ENCODE peak calls at places on chromosome 16, in five cellular contexts. C is A549; M is heart left ventricle; A is hepatocyte; X is Jurkat, Clone E6-1. N is an unnamed sample.

GRCh38 chr16:31200821-31201510 is 1.6 kb downstream of the PYCARD start:
- DNase-seq in A (no peak), M (no peak), C (peak), X (peak), N (no peak)

GRCh38 chr16:2520784-2521577 is 810 bp downstream of the AMDHD2 start:
- DNase-seq in X (no peak), M (no peak), C (no peak), A (peak), N (no peak)

GRCh38 chr16:9800180-9800738 is 382.0 kb downstream of the GRIN2A start:
- DNase-seq in X (no peak), A (no peak), C (no peak), M (no peak), N (no peak)

GRCh38 chr16:69130461-69130860 is 1.9 kb downstream of the CHTF8 start:
- DNase-seq in X (no peak), A (no peak), C (no peak), M (no peak), N (no peak)

GRCh38 chr16:10780628-10781027 is 37.0 kb downstream of the NUBP1 start:
- DNase-seq in M (no peak), X (no peak), C (no peak), A (no peak), N (no peak)

GRCh38 chr16:30186782-30187555 is 3.6 kb downstream of the CORO1A start:
- DNase-seq in A (peak), C (peak), M (peak), X (peak), N (peak)

GRCh38 chr16:55661842-55662479 is 6.2 kb downstream of the SLC6A2 start:
- DNase-seq in M (no peak), X (no peak), C (no peak), A (no peak), N (peak)

GRCh38 chr16:53504665-53505064 is 1.7 kb upstream of the AKTIP start:
- DNase-seq in A (no peak), C (no peak), M (no peak), X (no peak), N (no peak)

GRCh38 chr16:51155199-51155607 is 4.1 kb upstream of the SALL1 start:
- DNase-seq in M (no peak), C (no peak), X (no peak), A (no peak), N (no peak)

GRCh38 chr16:78890496-78890895 is 710.0 kb downstream of the MAF start:
- DNase-seq in X (no peak), C (no peak), A (no peak), M (no peak), N (no peak)

GRCh38 chr16:88479795-88480760 is 27.0 kb downstream of the ZFPM1 start:
- DNase-seq in X (peak), C (no peak), A (no peak), M (no peak), N (no peak)

GRCh38 chr16:81486555-81487061 is 42.0 kb downstream of the CMIP start:
- DNase-seq in C (no peak), A (no peak), X (no peak), M (peak), N (no peak)

GRCh38 chr16:10983175-10983558 is 38.8 kb downstream of the CLEC16A start:
- DNase-seq in M (no peak), C (no peak), A (no peak), X (no peak), N (no peak)

GRCh38 chr16:82582971-82583370 is 43.8 kb upstream of the CDH13 start:
- DNase-seq in M (no peak), A (no peak), C (no peak), X (no peak), N (no peak)

GRCh38 chr16:48197294-48197693 is 41.5 kb upstream of the ABCC12 start:
- DNase-seq in X (no peak), A (no peak), M (no peak), C (no peak), N (no peak)

GRCh38 chr16:57562066-57562465 is 19.6 kb downstream of the ADGRG5 start:
- DNase-seq in M (no peak), C (no peak), X (no peak), A (no peak), N (no peak)

GRCh38 chr16:56269276-56269675 is 78.0 kb downstream of the GNAO1 start:
- DNase-seq in X (no peak), C (no peak), A (no peak), M (no peak), N (peak)

GRCh38 chr16:82156761-82157654 is 13.0 kb downstream of the MPHOSPH6 start:
- DNase-seq in C (no peak), X (no peak), M (no peak), A (peak), N (no peak)

GRCh38 chr16:1152123-1152638 is 725 bp upstream of the CACNA1H start:
- DNase-seq in M (no peak), C (no peak), A (peak), X (no peak), N (peak)

GRCh38 chr16:2036200-2036966 is 9.7 kb downstream of the NHERF2 start:
- DNase-seq in C (no peak), X (no peak), M (no peak), A (no peak), N (no peak)

GRCh38 chr16:29729116-29729521 is 16.7 kb downstream of the C16orf54 start:
- DNase-seq in A (peak), C (peak), M (no peak), X (peak), N (peak)

GRCh38 chr16:20886320-20886719 is 13.8 kb downstream of the DCUN1D3 start:
- DNase-seq in M (no peak), A (no peak), C (no peak), X (no peak), N (no peak)

GRCh38 chr16:17557480-17557879 is 86.7 kb upstream of the XYLT1 start:
- DNase-seq in X (no peak), A (no peak), C (no peak), M (no peak), N (no peak)

GRCh38 chr16:50699345-50700159 is 6.1 kb downstream of the NOD2 start:
- DNase-seq in X (no peak), A (no peak), M (no peak), C (peak), N (no peak)

GRCh38 chr16:84751241-84751640 is 51.4 kb downstream of the USP10 start:
- DNase-seq in C (no peak), A (no peak), X (no peak), M (no peak), N (no peak)
- H3K4me3 ChIP-seq in C (no peak), A (no peak), X (no peak), M (no peak), N (no peak)

GRCh38 chr16:86575754-86576557 is 2.4 kb upstream of the FOXL1 start:
- DNase-seq in M (peak), A (peak), C (peak), X (no peak), N (peak)
- H3K4me3 ChIP-seq in M (peak), A (peak), C (peak), X (no peak), N (peak)

GRCh38 chr16:14187517-14188338 is 116.6 kb downstream of the MRTFB start:
- DNase-seq in M (no peak), C (no peak), A (no peak), X (no peak), N (no peak)
- H3K4me3 ChIP-seq in M (peak), C (no peak), A (no peak), X (no peak), N (no peak)

GRCh38 chr16:71540-72341 is 690 bp downstream of the RHBDF1 start:
- DNase-seq in A (peak), M (peak), X (no peak), C (peak), N (no peak)

GRCh38 chr16:72561-73537 is at the start of gene RHBDF1:
- DNase-seq in X (no peak), A (peak), C (peak), M (peak), N (peak)

GRCh38 chr16:74025-74424 is 1.6 kb upstream of the RHBDF1 start:
- DNase-seq in A (no peak), C (no peak), M (peak), X (no peak), N (no peak)

GRCh38 chr16:69181-69580 is 3.2 kb downstream of the RHBDF1 start:
- DNase-seq in C (no peak), M (no peak), X (no peak), A (no peak), N (no peak)

GRCh38 chr16:71210-71539 is 1.3 kb downstream of the RHBDF1 start:
- DNase-seq in C (no peak), M (no peak), X (no peak), A (no peak), N (no peak)
- H3K4me3 ChIP-seq in C (peak), M (peak), X (no peak), A (no peak), N (no peak)

N was measured in BE2C.